ENCODE peak calls at places on chromosomes 1 and 21, in four cellular contexts. P is HepG2, U is A549, A is K562. O is an unnamed sample.

GRCh38 chr1:205975387-205975998 is 27.7 kb downstream of the RAB7B start:
- DNase-seq in U (no peak), A (no peak), P (no peak), O (no peak)

GRCh38 chr1:53120659-53121058 is 21.8 kb downstream of the SLC1A7 start:
- DNase-seq in U (no peak), P (no peak), A (no peak), O (no peak)

GRCh38 chr1:28193701-28194161 is 17.2 kb upstream of the PTAFR start:
- DNase-seq in A (no peak), U (no peak), P (peak), O (peak)

GRCh38 chr21:44515359-44516165 is 24.4 kb downstream of the KRTAP10-1 start:
- DNase-seq in A (no peak), U (no peak), P (no peak), O (no peak)

GRCh38 chr1:159163609-159164008 is 7.8 kb upstream of the CADM3 start:
- DNase-seq in A (no peak), P (no peak), U (no peak), O (no peak)

GRCh38 chr1:201907621-201908020 is 18.9 kb downstream of the SHISA4 start:
- DNase-seq in P (no peak), A (no peak), U (no peak), O (no peak)

GRCh38 chr1:187513190-187513589 is 684.4 kb downstream of the PLA2G4A start:
- DNase-seq in P (no peak), U (peak), A (peak), O (no peak)

GRCh38 chr1:35029756-35030155 is 2.0 kb downstream of the ZMYM6 start:
- DNase-seq in A (no peak), U (no peak), P (no peak), O (no peak)

GRCh38 chr1:186876436-186876835 is 47.7 kb downstream of the PLA2G4A start:
- DNase-seq in P (no peak), U (no peak), A (no peak), O (no peak)

GRCh38 chr1:65146908-65147423 is 1.0 kb upstream of the AK4 start:
- DNase-seq in A (no peak), U (no peak), P (no peak), O (no peak)

GRCh38 chr1:6002714-6003501 is 10.7 kb upstream of the NPHP4 start:
- DNase-seq in A (no peak), U (no peak), P (peak), O (no peak)

GRCh38 chr1:6003568-6004411 is 11.6 kb upstream of the NPHP4 start:
- DNase-seq in U (no peak), P (peak), A (no peak), O (no peak)

GRCh38 chr1:6006882-6007281 is 14.7 kb upstream of the NPHP4 start:
- DNase-seq in P (no peak), A (peak), U (no peak), O (no peak)

GRCh38 chr1:6005276-6005917 is 13.2 kb upstream of the NPHP4 start:
- DNase-seq in A (no peak), P (no peak), U (no peak), O (no peak)

GRCh38 chr1:6004412-6005123 is 12.3 kb upstream of the NPHP4 start:
- DNase-seq in U (no peak), A (no peak), P (no peak), O (no peak)
- TF ChIP-seq RNF2 in U (no peak), A (no peak), P (no peak), O (no peak)

GRCh38 chr1:240091201-240091600 is 482 bp upstream of the FMN2 start:
- DNase-seq in U (no peak), P (no peak), A (no peak), O (no peak)

GRCh38 chr1:240084337-240084736 is 7.3 kb upstream of the FMN2 start:
- DNase-seq in U (no peak), P (no peak), A (no peak), O (no peak)

GRCh38 chr1:240084749-240085148 is 6.9 kb upstream of the FMN2 start:
- DNase-seq in U (no peak), A (no peak), P (no peak), O (no peak)

GRCh38 chr1:240091614-240092300 is at the start of gene FMN2:
- DNase-seq in U (peak), P (peak), A (peak), O (no peak)

DNA sequence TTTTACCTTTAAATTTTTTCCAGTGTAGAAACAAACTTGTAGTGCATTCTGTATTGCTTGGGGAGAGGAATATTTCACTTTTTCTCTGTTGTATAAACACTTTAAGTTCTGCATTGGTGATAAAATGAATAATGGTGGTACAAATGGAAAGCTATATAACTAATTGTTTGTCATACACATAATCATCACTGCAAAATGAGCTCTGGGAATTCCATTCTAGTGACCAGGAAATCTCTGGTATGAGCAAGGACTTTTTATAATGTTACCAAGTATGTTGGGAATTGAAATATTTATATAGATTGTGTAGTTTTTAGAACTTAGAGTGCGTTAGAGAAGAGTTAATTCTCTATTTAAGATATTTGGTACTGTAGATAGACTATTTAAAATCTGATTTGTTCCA is 5.0 kb upstream of the FMN2 start:
- DNase-seq in A (no peak), U (no peak), P (no peak), O (no peak)
- TF ChIP-seq RNF2 in A (no peak), U (no peak), P (no peak), O (no peak)

GRCh38 chr1:228765543-228765942 is 30.3 kb downstream of the RHOU start:
- DNase-seq in A (no peak), P (no peak), U (no peak), O (no peak)
- TF ChIP-seq RNF2 in A (no peak), P (no peak), U (no peak), O (no peak)

GRCh38 chr1:162609306-162609705 is 23.0 kb upstream of the DDR2 start:
- DNase-seq in U (no peak), A (no peak), P (no peak), O (no peak)

GRCh38 chr1:162617513-162617912 is 14.8 kb upstream of the DDR2 start:
- DNase-seq in U (no peak), A (no peak), P (no peak), O (no peak)

GRCh38 chr1:162616848-162617247 is 15.4 kb upstream of the DDR2 start:
- DNase-seq in P (no peak), A (no peak), U (peak), O (no peak)

GRCh38 chr1:162612606-162613400 is 19.5 kb upstream of the DDR2 start:
- DNase-seq in P (peak), A (no peak), U (no peak), O (no peak)
- TF ChIP-seq RNF2 in P (no peak), A (no peak), U (no peak), O (no peak)

DNA sequence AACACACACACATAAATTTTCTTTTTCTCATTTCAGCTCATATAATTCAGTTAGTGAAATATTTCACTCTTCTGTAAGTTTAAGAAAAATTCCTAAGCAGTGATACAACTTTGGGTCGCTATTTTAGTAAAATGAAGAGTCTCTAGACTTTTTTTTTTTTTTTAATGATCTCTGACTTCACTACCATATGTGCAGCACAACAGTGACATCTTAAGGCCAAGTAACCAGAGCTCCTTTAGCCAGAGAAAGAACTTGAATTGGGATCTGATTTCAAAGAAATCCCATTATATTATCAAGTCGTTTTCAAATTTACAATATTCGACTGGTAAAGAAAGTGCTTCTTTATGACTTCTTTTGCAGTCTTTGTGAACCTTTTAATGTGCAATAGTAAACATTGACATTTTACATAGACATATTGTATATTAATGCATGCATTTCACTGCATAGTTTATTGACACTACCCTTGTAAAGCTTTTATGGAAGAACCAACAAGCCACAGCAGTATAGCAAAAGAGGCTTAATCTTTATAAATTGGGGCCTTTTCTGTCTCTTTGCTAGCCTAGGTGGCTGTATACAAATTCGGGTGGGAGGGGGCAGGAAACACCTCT is 62.2 kb downstream of the LRRC40 start:
- DNase-seq in A (no peak), P (no peak), U (no peak), O (no peak)
- TF ChIP-seq RNF2 in A (no peak), P (no peak), U (no peak), O (no peak)

DNA sequence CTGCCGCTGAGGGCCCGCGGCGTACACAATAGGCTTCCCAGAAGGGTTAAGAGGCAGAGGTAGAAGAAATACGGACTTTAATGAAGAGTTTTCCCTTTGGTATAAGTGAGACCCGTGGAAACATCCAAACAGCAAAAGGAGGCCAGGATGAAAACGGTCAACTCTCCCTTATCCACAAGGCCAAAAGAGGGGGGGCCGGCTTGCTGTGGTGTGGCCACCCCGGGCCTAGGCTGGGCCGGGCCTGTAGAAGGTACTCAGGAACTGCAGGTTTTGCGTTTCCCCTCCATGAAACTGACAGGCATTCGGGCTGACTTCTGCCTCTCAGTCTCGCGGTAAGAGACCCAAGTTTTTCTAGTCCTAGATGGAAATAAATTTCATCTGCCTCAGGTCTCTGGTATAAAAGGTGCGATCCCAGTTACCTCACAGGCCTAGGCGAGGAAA is 676 bp upstream of the PYGO2 start:
- DNase-seq in U (peak), P (no peak), A (peak), O (no peak)
- TF ChIP-seq RNF2 in U (no peak), P (no peak), A (no peak), O (no peak)

GRCh38 chr1:180157576-180158057 is 2.9 kb downstream of the QSOX1 start:
- DNase-seq in A (no peak), U (no peak), P (peak), O (no peak)

GRCh38 chr1:180156201-180156600 is 1.5 kb downstream of the QSOX1 start:
- DNase-seq in U (no peak), P (no peak), A (no peak), O (no peak)

GRCh38 chr1:180158149-180159147 is 3.8 kb downstream of the QSOX1 start:
- DNase-seq in P (no peak), A (no peak), U (no peak), O (no peak)

GRCh38 chr1:180156631-180157091 is 2.0 kb downstream of the QSOX1 start:
- DNase-seq in A (peak), P (no peak), U (no peak), O (no peak)

GRCh38 chr1:180157108-180157507 is 2.4 kb downstream of the QSOX1 start:
- DNase-seq in A (peak), P (no peak), U (no peak), O (no peak)
- TF ChIP-seq RNF2 in A (no peak), P (no peak), U (no peak), O (no peak)

GRCh38 chr1:81410919-81411318 is 389.8 kb upstream of the ADGRL2 start:
- DNase-seq in P (no peak), A (no peak), U (no peak), O (no peak)
- TF ChIP-seq RNF2 in P (no peak), A (no peak), U (no peak), O (no peak)

GRCh38 chr1:145714524-145715111 is 4.7 kb upstream of the CD160 start:
- DNase-seq in U (no peak), P (peak), A (no peak), O (no peak)

GRCh38 chr1:145720556-145720877 is 1.2 kb downstream of the CD160 start:
- DNase-seq in U (peak), A (no peak), P (no peak), O (no peak)

GRCh38 chr1:145716641-145717061 is 2.6 kb upstream of the CD160 start:
- DNase-seq in P (no peak), A (no peak), U (no peak), O (no peak)

GRCh38 chr1:145719230-145720079 is at the start of gene CD160:
- DNase-seq in A (no peak), U (no peak), P (no peak), O (no peak)

GRCh38 chr1:145717833-145718232 is 1.5 kb upstream of the CD160 start:
- DNase-seq in U (no peak), A (no peak), P (no peak), O (no peak)
- TF ChIP-seq RNF2 in U (no peak), A (no peak), P (no peak), O (no peak)